ENCODE peak calls at places on chromosomes 4 and X, in four cellular contexts. Q is stimulated activated CD8-positive, alpha-beta memory T cell treated with anti-CD3 and anti-CD28 coated beads, Interleukin-4, amount 100 ng/mL, for 24 hours; Y is posterior cingulate gyrus; L is activated T-cell treated with anti-CD3 and anti-CD28 coated beads, Interleukin-2, amount 50 U/mL, for 72 hours. R is an unnamed sample.

GRCh38 chrX:108772549-108772948 is 36.2 kb upstream of the IRS4 start:
- DNase-seq in Q (no peak), Y (no peak), L (no peak), R (no peak)

GRCh38 chrX:130211415-130212186 is 39.8 kb downstream of the RAB33A start:
- DNase-seq in Q (no peak), Y (no peak), L (peak; percentile 11), R (no peak)

GRCh38 chr4:85953651-85954018 is 406.2 kb downstream of the MAPK10 start:
- DNase-seq in Q (no peak), Y (no peak), L (no peak), R (no peak)

GRCh38 chr4:3262208-3263052 is 13.5 kb downstream of the MSANTD1 start:
- DNase-seq in Q (no peak), Y (peak; percentile 65), L (no peak), R (peak; percentile 0)

GRCh38 chr4:45621926-45622325 is 501.9 kb downstream of the GABRG1 start:
- DNase-seq in Q (no peak), Y (no peak), L (no peak), R (no peak)

GRCh38 chr4:71683309-71683708 is 100.6 kb downstream of the GC start:
- DNase-seq in Q (no peak), Y (no peak), L (no peak), R (no peak)

GRCh38 chrX:3286196-3286920 is 60.1 kb downstream of the MXRA5 start:
- DNase-seq in Q (no peak), Y (no peak), L (no peak), R (no peak)

GRCh38 chr4:138911903-138912713 is 103.5 kb upstream of the NOCT start:
- DNase-seq in Q (no peak), Y (no peak), L (no peak), R (no peak)

GRCh38 chr4:37510626-37511025 is 175.6 kb downstream of the RELL1 start:
- DNase-seq in Q (no peak), Y (no peak), L (no peak), R (no peak)

GRCh38 chr4:104418313-104418712 is 76.4 kb downstream of the CXXC4 start:
- DNase-seq in Q (no peak), Y (no peak), L (no peak), R (no peak)

GRCh38 chr4:85426366-85426765 is 48.6 kb upstream of the ARHGAP24 start:
- DNase-seq in Q (no peak), Y (no peak), L (no peak), R (no peak)

R was measured in neural progenitor cell.